ENCODE peak calls at places on chromosome 15, in four cellular contexts. One of them, this sample, is unnamed.

GRCh38 chr15:64152507-64153387 is 1.2 kb downstream of the SNX22 start:
- DNase-seq in progenitor cell of endocrine pancreas: no peak
- DNase-seq in amniotic stem cell: no peak
- DNase-seq in T-helper 1 cell: no peak
- DNase-seq in this sample: no peak

GRCh38 chr15:72764656-72765055 is 18.9 kb downstream of the ADPGK start:
- DNase-seq in progenitor cell of endocrine pancreas: no peak
- DNase-seq in amniotic stem cell: no peak
- DNase-seq in T-helper 1 cell: no peak
- DNase-seq in this sample: no peak

GRCh38 chr15:68489426-68489825 is 57.5 kb upstream of the ITGA11 start:
- DNase-seq in progenitor cell of endocrine pancreas: no peak
- DNase-seq in amniotic stem cell: no peak
- DNase-seq in T-helper 1 cell: no peak
- DNase-seq in this sample: no peak

GRCh38 chr15:31523655-31524049 is 197.0 kb downstream of the KLF13 start:
- DNase-seq in progenitor cell of endocrine pancreas: no peak
- DNase-seq in amniotic stem cell: no peak
- DNase-seq in T-helper 1 cell: no peak
- DNase-seq in this sample: no peak

GRCh38 chr15:74891469-74891868 is 1.6 kb downstream of the MPI start:
- DNase-seq in progenitor cell of endocrine pancreas: no peak
- DNase-seq in amniotic stem cell: no peak
- DNase-seq in T-helper 1 cell: no peak
- DNase-seq in this sample: no peak

GRCh38 chr15:67809866-67810265 is 15.4 kb upstream of the SKOR1 start:
- DNase-seq in progenitor cell of endocrine pancreas: no peak
- DNase-seq in amniotic stem cell: no peak
- DNase-seq in T-helper 1 cell: no peak
- DNase-seq in this sample: no peak

GRCh38 chr15:59545573-59545972 is 66.0 kb upstream of the GCNT3 start:
- DNase-seq in progenitor cell of endocrine pancreas: no peak
- DNase-seq in amniotic stem cell: no peak
- DNase-seq in T-helper 1 cell: no peak
- DNase-seq in this sample: no peak

GRCh38 chr15:62899090-62899493 is 143.5 kb upstream of the TPM1 start:
- DNase-seq in progenitor cell of endocrine pancreas: no peak
- DNase-seq in amniotic stem cell: no peak
- DNase-seq in T-helper 1 cell: no peak
- DNase-seq in this sample: no peak

GRCh38 chr15:51198701-51199253 is 104.1 kb upstream of the TNFAIP8L3 start:
- DNase-seq in progenitor cell of endocrine pancreas: no peak
- DNase-seq in amniotic stem cell: no peak
- DNase-seq in T-helper 1 cell: no peak
- DNase-seq in this sample: no peak

GRCh38 chr15:78051622-78052405 is 25.7 kb downstream of the TBC1D2B start:
- DNase-seq in progenitor cell of endocrine pancreas: no peak
- DNase-seq in amniotic stem cell: no peak
- DNase-seq in T-helper 1 cell: no peak
- DNase-seq in this sample: no peak